ENCODE peak calls at places on chromosomes 13 and 19, in five cellular contexts. V is mucosa of descending colon, K is dorsolateral prefrontal cortex, U is endodermal cell, Y is neural progenitor cell. F is an unnamed sample.

GRCh38 chr19:12137541-12137940 is 2.6 kb downstream of the ZNF20 start:
- DNase-seq in V (no peak), K (no peak), U (peak), Y (no peak), F (no peak)

GRCh38 chr13:45511310-45512147 is 46.8 kb downstream of the COG3 start:
- DNase-seq in V (no peak), K (no peak), U (no peak), Y (peak), F (peak)

GRCh38 chr13:92602560-92602959 is 624.0 kb upstream of the GPC6 start:
- DNase-seq in V (no peak), K (no peak), U (no peak), Y (no peak), F (no peak)

GRCh38 chr13:27578121-27579030 is 42.0 kb downstream of the LNX2 start:
- DNase-seq in V (no peak), K (no peak), U (peak), Y (no peak), F (no peak)

GRCh38 chr19:8363803-8364771 is at the start of gene ANGPTL4:
- DNase-seq in V (peak), K (no peak), U (peak), Y (peak), F (peak)

GRCh38 chr19:15210323-15210774 is 9.6 kb upstream of the NOTCH3 start:
- DNase-seq in V (no peak), K (no peak), U (no peak), Y (no peak), F (no peak)

GRCh38 chr19:42023121-42023942 is 29.3 kb upstream of the ATP1A3 start:
- DNase-seq in V (peak), K (no peak), U (peak), Y (peak), F (peak)

GRCh38 chr13:81781471-81781870 is 1440.5 kb upstream of the SPRY2 start:
- DNase-seq in V (no peak), K (no peak), U (no peak), Y (no peak), F (no peak)

GRCh38 chr19:50155520-50156109 is 7.5 kb downstream of the IZUMO2 start:
- DNase-seq in V (no peak), K (no peak), U (peak), Y (peak), F (no peak)
- TF ChIP-seq CTCF in V (no peak), K (no peak), U (peak), Y (peak), F (peak)

DNA sequence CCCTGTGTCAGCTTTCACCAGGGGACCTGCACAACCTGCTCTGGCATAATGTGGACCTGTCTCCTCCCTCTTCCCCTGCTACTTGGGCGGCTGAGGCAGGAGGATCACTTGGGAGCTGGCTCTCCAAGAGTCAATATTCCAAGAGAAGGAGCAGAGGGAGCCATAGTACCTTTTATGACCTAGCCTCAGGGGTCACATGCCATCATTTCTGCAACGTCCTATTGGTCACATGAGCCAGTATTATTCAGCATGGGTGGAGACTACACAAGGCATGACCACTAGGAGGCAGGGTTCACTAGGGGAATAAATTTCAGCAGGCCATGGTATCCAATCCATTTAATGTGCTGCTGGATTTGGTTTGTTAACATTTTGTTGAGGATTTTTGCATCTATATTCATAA is 12.0 kb upstream of the SHFL start:
- DNase-seq in V (no peak), K (no peak), U (no peak), Y (peak), F (no peak)
- TF ChIP-seq CTCF in V (no peak), K (no peak), U (peak), Y (peak), F (peak)

GRCh38 chr19:29262085-29262484 is 49.1 kb upstream of the UQCRFS1 start:
- DNase-seq in V (no peak), K (no peak), U (no peak), Y (no peak), F (no peak)

GRCh38 chr19:29260477-29261317 is 47.7 kb upstream of the UQCRFS1 start:
- DNase-seq in V (no peak), K (no peak), U (peak), Y (peak), F (peak)

GRCh38 chr19:29259867-29260281 is 46.9 kb upstream of the UQCRFS1 start:
- DNase-seq in V (no peak), K (no peak), U (no peak), Y (no peak), F (peak)

GRCh38 chr19:29256516-29256915 is 43.6 kb upstream of the UQCRFS1 start:
- DNase-seq in V (no peak), K (no peak), U (no peak), Y (no peak), F (no peak)

DNA sequence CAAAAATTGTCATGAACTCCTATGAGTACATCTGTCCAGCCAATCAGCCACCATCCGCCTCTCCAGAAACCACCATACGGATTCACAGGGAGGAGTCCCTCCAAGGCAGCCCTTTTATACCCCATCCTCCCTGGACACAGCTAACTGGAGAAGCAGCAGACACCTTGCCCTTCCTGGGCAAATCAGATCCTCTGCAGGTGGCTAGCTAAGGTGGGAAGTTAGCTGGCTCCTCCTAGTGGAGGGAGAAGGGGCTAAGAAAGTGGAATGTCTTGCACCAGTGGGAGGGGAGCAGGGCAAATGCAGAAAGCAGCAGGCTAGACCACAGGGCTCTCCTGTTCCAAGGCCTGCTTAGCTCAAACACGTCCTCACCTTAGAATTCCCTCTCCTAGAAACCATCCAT is 46.2 kb upstream of the UQCRFS1 start:
- DNase-seq in V (no peak), K (no peak), U (peak), Y (peak), F (no peak)
- TF ChIP-seq CTCF in V (no peak), K (peak), U (peak), Y (peak), F (no peak)

GRCh38 chr19:49445997-49446396 is 4.7 kb upstream of the SLC17A7 start:
- DNase-seq in V (no peak), K (no peak), U (no peak), Y (no peak), F (no peak)
- TF ChIP-seq CTCF in V (no peak), K (no peak), U (peak), Y (no peak), F (no peak)

DNA sequence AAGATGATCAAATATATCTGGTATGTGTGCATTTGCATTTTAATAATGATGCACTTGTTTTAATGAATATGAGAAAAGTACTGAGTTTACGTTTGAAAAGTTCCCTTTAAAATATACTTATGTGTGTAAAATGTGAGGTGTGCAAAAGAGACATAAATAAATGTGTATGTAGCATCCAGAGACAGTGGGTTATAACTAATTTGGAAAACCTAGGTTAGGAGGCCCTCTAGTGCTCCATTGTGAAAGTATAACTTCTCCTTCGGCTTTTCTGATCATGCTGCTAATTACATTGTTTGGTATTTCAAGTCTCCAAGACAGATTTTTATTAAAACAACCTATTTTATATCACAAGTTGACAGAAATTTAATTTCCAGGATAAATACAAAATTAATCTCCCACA is 30.1 kb downstream of the SCEL start:
- DNase-seq in V (no peak), K (no peak), U (no peak), Y (peak), F (no peak)
- TF ChIP-seq CTCF in V (no peak), K (peak), U (peak), Y (peak), F (peak)

DNA sequence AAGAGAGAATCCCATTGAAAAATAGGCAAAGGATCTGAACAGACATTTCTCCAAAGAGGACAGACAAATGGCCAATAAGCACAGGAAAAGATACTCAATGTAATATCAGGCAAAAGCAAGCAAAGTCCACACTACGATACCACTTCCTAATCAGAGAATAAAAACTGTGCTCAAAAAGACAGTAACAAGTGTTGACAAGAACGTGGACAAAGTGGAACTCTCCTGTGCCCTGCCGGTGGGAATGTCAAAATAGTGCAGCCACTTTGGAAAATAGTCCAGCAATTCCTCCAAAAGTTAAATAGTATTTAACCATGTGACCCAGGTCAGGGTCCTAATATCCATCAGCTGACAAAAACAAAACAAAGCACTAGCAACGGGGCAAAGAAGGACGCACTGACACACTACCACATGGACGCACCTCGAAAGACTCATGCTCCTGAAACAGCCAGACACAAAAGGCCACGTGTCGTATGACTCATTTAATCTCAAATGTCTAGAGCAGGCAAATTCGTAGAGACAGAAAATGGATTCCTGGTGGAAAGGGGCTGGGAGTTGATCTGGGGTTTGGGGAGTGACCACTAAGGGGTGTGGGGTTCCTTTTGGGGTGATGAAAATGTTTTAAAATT is 5.2 kb downstream of the MIER2 start:
- DNase-seq in V (no peak), K (no peak), U (no peak), Y (no peak), F (no peak)
- TF ChIP-seq CTCF in V (no peak), K (no peak), U (no peak), Y (no peak), F (no peak)

GRCh38 chr19:38542040-38542439 is 75.7 kb downstream of the MAP4K1 start:
- DNase-seq in V (no peak), K (no peak), U (no peak), Y (no peak), F (no peak)

GRCh38 chr19:38545596-38545995 is 72.2 kb downstream of the MAP4K1 start:
- DNase-seq in V (no peak), K (no peak), U (no peak), Y (no peak), F (no peak)

GRCh38 chr19:38543286-38543806 is 74.4 kb downstream of the MAP4K1 start:
- DNase-seq in V (no peak), K (no peak), U (no peak), Y (no peak), F (no peak)

GRCh38 chr19:38544569-38545315 is 73.0 kb downstream of the MAP4K1 start:
- DNase-seq in V (no peak), K (no peak), U (no peak), Y (peak), F (no peak)

GRCh38 chr19:38543807-38544568 is 73.8 kb downstream of the MAP4K1 start:
- DNase-seq in V (peak), K (peak), U (peak), Y (no peak), F (no peak)
- TF ChIP-seq CTCF in V (no peak), K (no peak), U (no peak), Y (no peak), F (peak)

GRCh38 chr13:113084943-113085540 is 20.5 kb upstream of the F7 start:
- DNase-seq in V (no peak), K (peak), U (no peak), Y (no peak), F (no peak)

GRCh38 chr13:113083402-113084061 is 22.1 kb upstream of the F7 start:
- DNase-seq in V (no peak), K (peak), U (no peak), Y (no peak), F (no peak)

GRCh38 chr13:113083022-113083373 is 22.6 kb upstream of the F7 start:
- DNase-seq in V (no peak), K (peak), U (no peak), Y (no peak), F (no peak)

GRCh38 chr13:113086031-113086750 is 19.4 kb upstream of the F7 start:
- DNase-seq in V (no peak), K (peak), U (peak), Y (peak), F (no peak)

DNA sequence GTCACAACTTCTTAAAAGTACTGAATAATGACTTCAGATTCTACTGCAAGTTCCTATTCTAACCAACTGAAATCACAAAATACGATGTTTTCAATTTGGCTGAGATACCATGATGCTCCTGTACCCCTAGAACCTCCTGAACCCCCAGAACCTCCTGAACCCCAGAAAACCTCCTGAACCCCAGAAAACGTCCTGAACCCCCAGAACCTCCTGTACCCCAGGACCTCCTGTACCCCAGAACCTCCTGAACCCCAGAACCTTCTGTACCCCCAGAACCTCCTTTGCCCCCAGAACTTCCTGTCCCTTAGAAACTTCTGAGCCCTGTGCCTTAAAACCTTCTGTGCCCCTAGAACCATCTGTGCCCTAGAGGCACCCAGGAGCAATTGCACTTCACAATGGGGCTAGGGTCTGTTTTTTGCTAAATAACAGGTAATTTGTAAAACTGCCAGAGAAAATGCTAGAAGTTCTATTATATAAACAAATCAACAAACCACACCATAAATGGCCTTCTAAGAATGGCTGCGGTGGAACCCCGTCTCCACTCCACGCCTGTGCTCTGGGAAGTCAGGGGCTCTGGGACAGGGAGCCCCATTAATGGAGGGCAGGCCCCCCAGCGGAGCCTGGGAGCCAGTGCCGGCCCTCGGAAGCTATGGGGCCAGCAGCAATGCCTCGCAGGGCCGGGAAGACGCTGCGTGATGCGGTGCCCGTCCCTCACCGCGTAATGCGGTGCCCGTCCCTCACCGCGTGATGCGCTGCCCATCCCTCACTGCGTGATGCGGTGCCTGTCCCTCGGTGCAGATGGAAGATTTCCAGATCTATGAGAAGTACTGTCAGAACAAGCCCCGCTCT is 21.3 kb upstream of the F7 start:
- DNase-seq in V (no peak), K (peak), U (no peak), Y (no peak), F (no peak)
- TF ChIP-seq CTCF in V (no peak), K (no peak), U (peak), Y (peak), F (no peak)

DNA sequence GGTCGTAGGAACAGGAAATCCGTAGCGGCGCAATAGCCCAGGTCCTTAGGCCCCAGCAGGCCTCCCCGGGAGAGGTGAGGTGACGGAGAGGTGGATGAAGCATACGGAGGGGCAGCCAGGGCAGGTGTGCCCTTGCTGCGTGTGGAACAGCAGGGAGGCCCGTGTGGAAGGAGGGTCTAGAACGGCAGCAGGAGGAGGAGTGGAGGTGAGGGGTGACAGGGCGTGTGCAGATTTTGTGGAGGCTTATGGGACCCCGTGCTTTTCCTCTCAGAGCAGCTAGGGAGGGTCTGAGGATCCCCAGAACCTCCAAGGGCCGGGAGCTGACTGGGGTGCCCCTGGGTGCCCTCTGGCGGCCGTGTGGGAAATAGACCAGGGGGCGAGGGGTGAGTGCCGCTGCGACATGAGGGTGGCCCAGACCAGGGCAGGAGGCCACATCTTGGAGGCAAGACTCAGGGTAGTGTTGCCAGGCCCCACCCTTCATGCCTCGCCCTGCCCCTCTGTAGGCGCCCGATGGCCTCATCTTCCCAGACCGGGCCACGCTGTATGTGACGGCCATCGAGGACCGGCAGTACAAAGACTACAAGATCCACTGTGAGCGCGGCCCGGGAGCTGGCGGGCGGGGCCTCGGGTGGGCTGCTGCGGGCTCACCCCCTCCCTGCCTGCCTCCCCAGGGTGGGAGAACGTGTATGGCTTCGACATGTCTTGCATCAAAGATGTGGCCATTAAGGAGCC is 5.0 kb upstream of the ADM5 start:
- DNase-seq in V (no peak), K (no peak), U (peak), Y (peak), F (no peak)
- TF ChIP-seq CTCF in V (peak), K (peak), U (peak), Y (peak), F (peak)

F was measured in nephron progenitor cell.